ENCODE peak calls at places on chromosome 11, in eight cellular contexts. L is left lung, A is GM23338, F is gastrocnemius medialis, S is right lobe of liver, Q is PC-3, X is fibroblast of the aortic adventitia, H is lung. R is an unnamed sample.
A peak's percentile ranks its signal among the peaks of the same experiment; 100 is the strongest.

GRCh38 chr11:100831929-100832480 is 144.9 kb downstream of the ARHGAP42 start:
- DNase-seq in L (no peak), A (no peak), F (peak; percentile 19), S (peak; percentile 90), Q (no peak), X (no peak), H (no peak), R (peak; percentile 43)

GRCh38 chr11:11584937-11585336 is 36.9 kb downstream of the GALNT18 start:
- DNase-seq in L (no peak), A (no peak), F (no peak), S (no peak), Q (peak; percentile 35), X (peak; percentile 44), H (no peak), R (peak; percentile 5)

GRCh38 chr11:95593101-95593500 is 196.5 kb downstream of the FAM76B start:
- DNase-seq in L (no peak), A (no peak), F (no peak), S (no peak), Q (no peak), X (peak; percentile 80), H (no peak), R (peak; percentile 24)

GRCh38 chr11:64444838-64445441 is 86.0 kb downstream of the RPS6KA4 start:
- DNase-seq in L (no peak), A (peak; percentile 49), F (no peak), S (no peak), Q (peak; percentile 47), X (peak; percentile 16), H (no peak), R (peak; percentile 25)

GRCh38 chr11:57360991-57361390 is 20.0 kb downstream of the PRG3 start:
- DNase-seq in L (no peak), A (no peak), F (no peak), S (no peak), Q (no peak), X (no peak), H (no peak), R (no peak)

GRCh38 chr11:35963911-35964310 is 20.0 kb downstream of the LDLRAD3 start:
- DNase-seq in L (no peak), A (no peak), F (no peak), S (no peak), Q (no peak), X (peak; percentile 53), H (no peak), R (peak; percentile 77)

GRCh38 chr11:61712301-61712700 is 32.1 kb downstream of the DAGLA start:
- DNase-seq in L (no peak), A (no peak), F (no peak), S (no peak), Q (no peak), X (no peak), H (no peak), R (no peak)

GRCh38 chr11:15839061-15839460 is 517.3 kb downstream of the SOX6 start:
- DNase-seq in L (no peak), A (no peak), F (no peak), S (no peak), Q (no peak), X (no peak), H (no peak), R (no peak)

GRCh38 chr11:16902979-16903378 is 111.2 kb downstream of the PLEKHA7 start:
- DNase-seq in L (no peak), A (no peak), F (no peak), S (no peak), Q (no peak), X (no peak), H (no peak), R (no peak)

GRCh38 chr11:60710482-60710881 is 11.1 kb downstream of the MS4A8 start:
- DNase-seq in L (no peak), A (peak; percentile 66), F (no peak), S (no peak), Q (peak; percentile 37), X (no peak), H (no peak), R (no peak)

GRCh38 chr11:73258104-73258684 is 13.9 kb upstream of the P2RY6 start:
- DNase-seq in L (no peak), A (no peak), F (no peak), S (peak; percentile 28), Q (no peak), X (no peak), H (no peak), R (no peak)
- H3K4me3 ChIP-seq in L (no peak overlapping the region), A (no peak overlapping the region), F (no peak overlapping the region), S (no peak overlapping the region), Q (no peak overlapping the region), X (no peak overlapping the region), H (no peak overlapping the region), R (no peak overlapping the region)

GRCh38 chr11:92399702-92400101 is 175.1 kb downstream of the FAT3 start:
- DNase-seq in L (no peak), A (peak; percentile 49), F (no peak), S (no peak), Q (no peak), X (no peak), H (no peak), R (no peak)
- TF ChIP-seq CTCF in L (no peak), A (peak; percentile 76), F (no peak), S (no peak), Q (peak; percentile 22), X (no peak), H (no peak), R (no peak)

GRCh38 chr11:67256477-67256876 is 9.8 kb upstream of the GRK2 start:
- DNase-seq in L (no peak), A (no peak), F (no peak), S (no peak), Q (no peak), X (no peak), H (no peak), R (no peak)
- H3K4me3 ChIP-seq in L (no peak overlapping the region), A (no peak overlapping the region), F (no peak overlapping the region), S (no peak overlapping the region), Q (no peak overlapping the region), X (no peak overlapping the region), H (no peak overlapping the region), R (no peak overlapping the region)

GRCh38 chr11:18368236-18368635 is 26.1 kb upstream of the LDHA start:
- DNase-seq in L (no peak), A (no peak), F (no peak), S (no peak), Q (no peak), X (peak; percentile 58), H (no peak), R (peak; percentile 73)

GRCh38 chr11:18367431-18367830 is 26.9 kb upstream of the LDHA start:
- DNase-seq in L (no peak), A (no peak), F (no peak), S (no peak), Q (no peak), X (no peak), H (no peak), R (peak; percentile 45)

GRCh38 chr11:18371279-18371678 is 23.1 kb upstream of the LDHA start:
- DNase-seq in L (no peak), A (no peak), F (no peak), S (no peak), Q (no peak), X (no peak), H (no peak), R (peak; percentile 45)

GRCh38 chr11:18372187-18372586 is 22.2 kb upstream of the LDHA start:
- DNase-seq in L (no peak), A (no peak), F (no peak), S (no peak), Q (no peak), X (no peak), H (no peak), R (no peak)

GRCh38 chr11:18369398-18369797 is 25.0 kb upstream of the LDHA start:
- DNase-seq in L (no peak), A (no peak), F (no peak), S (no peak), Q (no peak), X (no peak), H (no peak), R (no peak)
- TF ChIP-seq CTCF in L (no peak), A (no peak), F (no peak), S (no peak), Q (no peak), X (no peak), H (no peak), R (no peak)

DNA sequence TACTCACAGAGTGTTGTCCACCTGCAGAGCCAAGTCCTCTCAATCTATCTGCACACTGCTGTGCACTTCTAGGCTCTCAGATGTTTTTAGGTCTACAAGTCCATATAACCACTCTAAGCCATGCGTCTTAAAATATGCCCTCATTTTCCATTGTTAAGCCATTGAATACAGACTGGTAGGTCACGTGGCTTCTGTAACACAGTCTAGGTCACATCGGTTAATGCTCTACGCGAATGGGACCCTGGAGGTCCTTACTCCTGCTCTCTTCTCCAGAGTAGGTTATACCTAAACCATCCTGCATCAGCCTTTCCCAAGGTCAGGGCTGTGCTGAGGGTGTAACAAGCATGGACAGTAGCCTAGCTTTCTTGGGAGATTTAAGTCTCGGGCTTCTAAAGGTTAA is 819 bp downstream of the JAML start:
- DNase-seq in L (no peak), A (no peak), F (no peak), S (no peak), Q (no peak), X (no peak), H (no peak), R (no peak)
- H3K4me3 ChIP-seq in L (peak overlapping the region; percentile 31), A (no peak overlapping the region), F (no peak overlapping the region), S (no peak overlapping the region), Q (no peak overlapping the region), X (no peak overlapping the region), H (no peak overlapping the region), R (no peak overlapping the region)

DNA sequence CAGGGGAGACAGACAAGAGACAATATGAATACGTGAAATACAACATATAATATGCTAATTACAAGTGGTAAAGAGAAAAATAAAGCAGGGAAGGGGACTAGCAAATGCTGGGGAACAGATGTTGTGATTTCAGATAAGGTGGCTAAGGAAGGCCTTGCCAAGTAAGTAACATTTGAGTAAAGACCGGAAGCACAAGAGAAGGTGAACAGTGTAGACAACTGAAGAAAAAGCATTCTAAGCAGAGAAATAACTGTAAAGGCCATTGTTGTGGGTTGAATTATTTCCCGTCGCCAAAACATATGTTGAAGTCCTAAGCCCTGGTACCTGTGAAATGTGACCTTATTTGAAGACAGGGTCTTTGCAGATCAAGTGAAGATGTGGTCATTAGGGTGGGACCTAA is 63.7 kb upstream of the EED start:
- DNase-seq in L (no peak), A (no peak), F (no peak), S (no peak), Q (no peak), X (no peak), H (no peak), R (no peak)
- TF ChIP-seq CTCF in L (no peak), A (no peak), F (no peak), S (no peak), Q (no peak), X (no peak), H (no peak), R (no peak)

DNA sequence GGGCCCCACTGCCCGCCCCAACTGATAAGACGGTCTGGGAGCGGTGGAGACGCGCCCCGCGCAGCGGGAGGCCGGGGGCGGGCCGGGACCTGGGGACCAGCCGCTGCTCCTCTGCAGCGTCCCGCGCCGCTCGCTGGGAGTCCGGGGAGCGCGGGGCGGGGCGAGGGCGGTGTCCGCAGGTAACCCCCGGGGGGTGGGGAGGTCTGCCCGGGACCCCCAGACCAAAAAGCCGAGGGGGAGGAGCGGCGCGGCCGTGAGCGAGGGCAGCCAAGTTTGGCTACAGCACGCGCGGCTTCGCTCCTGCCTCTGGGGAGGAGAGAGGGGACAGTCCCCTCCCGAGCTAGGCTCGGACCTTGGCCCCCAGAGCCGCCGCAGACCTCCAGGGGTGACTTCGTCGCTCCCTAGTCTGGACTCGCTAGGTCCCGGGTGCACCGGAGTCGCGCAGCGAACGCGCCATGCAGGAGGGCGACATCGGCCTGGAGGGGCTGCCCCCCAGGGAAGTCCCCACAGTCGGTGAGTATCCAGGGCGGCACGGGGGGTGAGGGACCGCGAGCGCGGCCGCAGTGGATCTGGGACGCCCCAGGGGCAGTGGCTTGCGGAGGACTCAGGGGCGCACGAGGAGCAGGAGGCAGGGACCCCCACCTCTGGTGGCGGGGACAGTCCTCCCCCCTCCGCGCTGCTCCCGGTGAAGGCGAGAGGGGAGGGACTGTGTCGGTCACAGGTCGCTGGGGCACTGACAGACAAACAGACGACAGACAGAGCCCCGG is 92.3 kb upstream of the ANO1 start:
- DNase-seq in L (no peak), A (peak; percentile 39), F (no peak), S (peak; percentile 74), Q (no peak), X (no peak), H (no peak), R (no peak)
- H3K4me3 ChIP-seq in L (peak overlapping the region; percentile 29), A (peak overlapping the region; percentile 75), F (peak overlapping the region; percentile 27), S (peak overlapping the region; percentile 87), Q (peak overlapping the region; percentile 40), X (no peak overlapping the region), H (peak overlapping the region; percentile 3), R (no peak overlapping the region)